ENCODE peak calls at places on chromosomes 13 and 19, in four cellular contexts. P, R, K and J are unnamed samples.

GRCh38 chr13:101989798-101990350 is 412.0 kb downstream of the FGF14 start:
- DNase-seq in R (no peak), K (no peak), P (no peak), J (no peak)

GRCh38 chr13:51914137-51914493 is 52.3 kb downstream of the CCDC70 start:
- DNase-seq in R (no peak), K (no peak), P (no peak), J (no peak)

GRCh38 chr19:40392894-40393517 is 3.0 kb upstream of the HIPK4 start:
- DNase-seq in K (no peak), P (no peak), R (no peak), J (no peak)

GRCh38 chr19:20077791-20078463 is at the start of gene ZNF90:
- DNase-seq in P (peak; percentile 91), K (peak; percentile 72), R (peak; percentile 93), J (no peak)

GRCh38 chr13:74280795-74281490 is 146.7 kb upstream of the KLF12 start:
- DNase-seq in K (no peak), R (no peak), P (no peak), J (no peak)

GRCh38 chr19:33740811-33741396 is 55.8 kb upstream of the KCTD15 start:
- DNase-seq in R (peak; percentile 2), K (no peak), P (no peak), J (no peak)

GRCh38 chr19:1315470-1316166 is 29.9 kb downstream of the EFNA2 start:
- DNase-seq in K (peak; percentile 15), P (peak; percentile 54), R (peak; percentile 49), J (no peak)

GRCh38 chr13:25375727-25376358 is 4.1 kb downstream of the ATP8A2 start:
- DNase-seq in R (peak; percentile 28), K (no peak), P (no peak), J (no peak)

GRCh38 chr13:73924607-73925006 is 209.6 kb downstream of the KLF12 start:
- DNase-seq in K (no peak), P (no peak), R (no peak), J (no peak)

GRCh38 chr19:40387151-40387550 is 2.8 kb downstream of the HIPK4 start:
- DNase-seq in R (no peak), P (no peak), K (no peak), J (no peak)

GRCh38 chr19:17346109-17346671 is 8.8 kb downstream of the GTPBP3 start:
- DNase-seq in P (peak; percentile 54), K (peak; percentile 78), R (peak; percentile 84), J (no peak)

GRCh38 chr19:11379857-11380350 is 4.2 kb downstream of the EPOR start:
- DNase-seq in P (no peak), K (no peak), R (no peak), J (no peak)

GRCh38 chr19:15563931-15564330 is 51.1 kb upstream of the CYP4F8 start:
- DNase-seq in R (no peak), K (no peak), P (no peak), J (no peak)

GRCh38 chr19:8615813-8616596 is 5.5 kb upstream of the ADAMTS10 start:
- DNase-seq in K (peak; percentile 48), P (peak; percentile 23), R (peak; percentile 59), J (no peak)

GRCh38 chr19:10193666-10194499 is 870 bp downstream of the DNMT1 start:
- DNase-seq in K (no peak), P (no peak), R (no peak), J (no peak)

GRCh38 chr13:32079586-32079985 is 48.0 kb downstream of the FRY start:
- DNase-seq in P (no peak), K (no peak), R (no peak), J (no peak)

GRCh38 chr13:32587014-32587773 is 942 bp downstream of the PDS5B start:
- DNase-seq in K (peak; percentile 59), R (peak; percentile 59), P (peak; percentile 77), J (no peak)

GRCh38 chr19:56176881-56177280 is 1.1 kb downstream of the GALP start:
- DNase-seq in R (no peak), P (no peak), K (no peak), J (no peak)

GRCh38 chr19:18440421-18440877 is 2.5 kb upstream of the ISYNA1 start:
- DNase-seq in K (no peak), P (no peak), R (peak; percentile 53), J (no peak)

GRCh38 chr19:38037151-38037611 is 130.2 kb downstream of the SIPA1L3 start:
- DNase-seq in R (no peak), K (no peak), P (no peak), J (no peak)

GRCh38 chr13:97978661-97979450 is 25.4 kb downstream of the IPO5 start:
- DNase-seq in P (no peak), R (no peak), K (no peak), J (no peak)

GRCh38 chr19:54518844-54519243 is 16.2 kb downstream of the LAIR2 start:
- DNase-seq in R (peak; percentile 61), P (no peak), K (no peak), J (no peak)

GRCh38 chr19:33500586-33500985 is 21.0 kb downstream of the PEPD start:
- DNase-seq in K (no peak), P (no peak), R (no peak), J (no peak)

GRCh38 chr13:27826379-27827353 is 34.4 kb downstream of the GSX1 start:
- DNase-seq in P (peak; percentile 66), K (peak; percentile 56), R (peak; percentile 66), J (no peak)

GRCh38 chr19:43774103-43774939 is 6.5 kb downstream of the KCNN4 start:
- DNase-seq in R (no peak), P (peak; percentile 58), K (no peak), J (no peak)

GRCh38 chr13:40764587-40765403 is 6.2 kb downstream of the MRPS31 start:
- DNase-seq in P (peak; percentile 13), R (peak; percentile 58), K (no peak), J (no peak)

GRCh38 chr13:45541806-45542205 is 73.7 kb downstream of the ERICH6B start:
- DNase-seq in R (no peak), K (no peak), P (no peak), J (no peak)

GRCh38 chr19:918152-918437 is 962 bp downstream of the KISS1R start:
- DNase-seq in K (no peak), R (no peak), P (no peak), J (no peak)

GRCh38 chr19:50711805-50712204 is 7.8 kb downstream of the SHANK1 start:
- DNase-seq in K (no peak), P (no peak), R (no peak), J (no peak)

GRCh38 chr19:39428309-39429112 is 7.2 kb downstream of the RPS16 start:
- DNase-seq in K (no peak), R (no peak), P (no peak), J (no peak)

GRCh38 chr13:106416645-106417044 is 118.8 kb downstream of the EFNB2 start:
- DNase-seq in R (no peak), K (no peak), P (no peak), J (no peak)